ENCODE peak calls at places on chromosomes 4 and X, in six cellular contexts. J is fibroblast of mammary gland, R is GM06990, Q is retinal pigment epithelial cell, N is AG10803, W is fibroblast of lung. T is an unnamed sample.

GRCh38 chr4:41209187-41209586 is 5.2 kb downstream of the APBB2 start:
- DNase-seq in J (peak), R (no peak), Q (no peak), N (peak), W (peak), T (no peak)

GRCh38 chr4:98626350-98626749 is 32.1 kb downstream of the TSPAN5 start:
- DNase-seq in J (peak), R (no peak), Q (no peak), N (peak), W (peak), T (peak)

GRCh38 chr4:72743078-72743477 is 174.1 kb upstream of the ADAMTS3 start:
- DNase-seq in J (no peak), R (no peak), Q (no peak), N (no peak), W (no peak), T (no peak)

GRCh38 chr4:15740764-15741404 is 37.2 kb upstream of the CD38 start:
- DNase-seq in J (no peak), R (no peak), Q (no peak), N (no peak), W (no peak), T (no peak)

GRCh38 chrX:24619647-24620046 is 27.5 kb downstream of the PCYT1B start:
- DNase-seq in J (peak), R (no peak), Q (peak), N (peak), W (peak), T (peak)

GRCh38 chr4:8560265-8561047 is 19.7 kb upstream of the GPR78 start:
- DNase-seq in J (no peak), R (no peak), Q (no peak), N (no peak), W (no peak), T (no peak)

GRCh38 chr4:176499518-176499917 is 179.8 kb downstream of the SPCS3 start:
- DNase-seq in J (peak), R (no peak), Q (no peak), N (peak), W (peak), T (peak)

GRCh38 chr4:114025176-114025777 is 45.8 kb upstream of the ARSJ start:
- DNase-seq in J (no peak), R (peak), Q (no peak), N (no peak), W (no peak), T (no peak)

GRCh38 chr4:7652451-7652871 is 217.7 kb upstream of the PSAPL1 start:
- DNase-seq in J (no peak), R (no peak), Q (no peak), N (no peak), W (peak), T (peak)

GRCh38 chr4:37440519-37440900 is 196.0 kb downstream of the NWD2 start:
- DNase-seq in J (no peak), R (no peak), Q (no peak), N (no peak), W (no peak), T (no peak)

GRCh38 chrX:139890991-139891700 is 41.7 kb downstream of the ATP11C start:
- DNase-seq in J (peak), R (no peak), Q (no peak), N (peak), W (peak), T (peak)

GRCh38 chr4:133146574-133147198 is 2.4 kb upstream of the PCDH10 start:
- DNase-seq in J (peak), R (no peak), Q (no peak), N (peak), W (peak), T (peak)

GRCh38 chr4:152316969-152317368 is 218.9 kb downstream of the FBXW7 start:
- DNase-seq in J (peak), R (no peak), Q (no peak), N (peak), W (peak), T (peak)

GRCh38 chrX:104112326-104112951 is at the start of gene ZCCHC18:
- DNase-seq in J (peak), R (peak), Q (no peak), N (peak), W (peak), T (peak)

GRCh38 chrX:98627645-98628044 is 1743.9 kb downstream of the RPA4 start:
- DNase-seq in J (no peak), R (no peak), Q (no peak), N (no peak), W (no peak), T (no peak)

GRCh38 chrX:29376584-29376983 is 789.3 kb downstream of the IL1RAPL1 start:
- DNase-seq in J (no peak), R (no peak), Q (no peak), N (no peak), W (no peak), T (no peak)

GRCh38 chrX:72079607-72080006 is 52.1 kb downstream of the RTL5 start:
- DNase-seq in J (no peak), R (no peak), Q (no peak), N (no peak), W (no peak), T (no peak)

DNA sequence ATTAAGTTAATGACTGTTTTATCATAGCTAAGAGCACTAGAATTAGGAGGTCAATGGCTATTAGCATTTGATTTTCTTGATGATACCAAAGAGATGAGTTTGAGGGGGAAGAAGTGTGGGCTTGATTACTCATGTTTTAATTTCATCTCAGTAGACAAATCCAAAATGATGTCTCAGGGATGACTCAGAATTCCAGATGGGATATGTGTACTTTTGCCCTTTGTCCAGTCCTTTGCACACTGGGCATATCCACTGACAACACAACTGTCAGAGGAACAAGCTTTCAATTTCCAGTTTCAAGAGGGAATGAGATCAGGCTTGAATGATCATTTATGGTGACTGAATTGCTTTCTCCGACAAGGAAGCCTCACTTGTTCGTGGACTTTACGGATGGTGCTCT is 325.3 kb upstream of the FTHL17 start:
- DNase-seq in J (peak), R (no peak), Q (no peak), N (peak), W (peak), T (no peak)
- TF ChIP-seq CTCF in J (no peak), R (no peak), Q (no peak), N (no peak), W (no peak), T (no peak)

DNA sequence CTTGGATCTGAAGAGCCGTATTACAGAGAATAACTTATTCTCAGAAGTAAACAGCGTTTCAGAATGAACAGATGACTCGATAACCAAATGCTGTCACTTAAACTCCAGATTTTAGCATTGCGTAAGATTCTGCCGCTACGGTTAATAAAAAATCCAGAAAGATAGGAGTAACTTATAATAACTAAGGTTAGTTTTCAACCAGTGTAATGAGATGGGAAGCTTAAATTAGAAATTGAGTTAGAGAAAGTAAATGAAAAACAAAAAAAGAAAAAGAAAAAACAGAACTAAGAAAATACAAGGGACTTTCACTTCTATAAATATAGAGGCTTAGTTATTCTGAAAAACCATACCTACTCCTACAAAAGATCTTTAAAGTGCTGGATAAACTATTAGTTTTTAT is 13.1 kb upstream of the PARM1 start:
- DNase-seq in J (no peak), R (peak), Q (no peak), N (no peak), W (no peak), T (no peak)
- H3K4me3 ChIP-seq in J (no peak), R (peak), Q (no peak), N (no peak), W (no peak), T (no peak)

GRCh38 chr4:10596586-10597285 is 87.8 kb downstream of the CLNK start:
- DNase-seq in J (no peak), R (no peak), Q (no peak), N (no peak), W (peak), T (peak)

GRCh38 chr4:10590896-10591295 is 93.7 kb downstream of the CLNK start:
- DNase-seq in J (peak), R (no peak), Q (no peak), N (peak), W (peak), T (peak)

GRCh38 chr4:10589308-10589707 is 95.3 kb downstream of the CLNK start:
- DNase-seq in J (no peak), R (no peak), Q (no peak), N (no peak), W (no peak), T (peak)

GRCh38 chr4:10589808-10590207 is 94.8 kb downstream of the CLNK start:
- DNase-seq in J (peak), R (no peak), Q (no peak), N (peak), W (no peak), T (peak)

DNA sequence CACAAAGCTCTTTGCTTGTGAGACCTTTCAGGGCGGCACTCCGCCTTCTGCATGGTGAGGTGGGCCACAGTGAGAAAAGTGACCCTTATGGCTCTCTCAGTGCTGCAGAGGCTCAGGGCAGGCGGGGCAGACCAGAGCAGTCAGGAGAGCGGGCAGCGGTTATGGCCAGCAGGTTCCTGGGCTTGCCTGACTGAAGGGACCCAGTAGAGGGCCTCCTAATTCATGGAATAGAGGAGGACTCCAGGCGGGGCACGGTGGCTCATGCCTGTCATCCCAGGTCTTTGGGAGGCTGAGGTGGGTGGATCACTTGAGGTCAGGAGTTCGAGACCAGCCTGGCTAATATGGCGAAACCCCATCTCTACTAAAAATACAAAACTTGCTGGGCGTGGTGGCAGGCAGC is 91.4 kb downstream of the CLNK start:
- DNase-seq in J (no peak), R (no peak), Q (no peak), N (no peak), W (no peak), T (peak)
- TF ChIP-seq CTCF in J (no peak), R (no peak), Q (no peak), N (no peak), W (no peak), T (peak)

GRCh38 chrX:151700581-151700980 is 5.3 kb downstream of the PRRG3 start:
- DNase-seq in J (no peak), R (no peak), Q (no peak), N (no peak), W (no peak), T (no peak)
- H3K4me3 ChIP-seq in J (no peak), R (no peak), Q (no peak), N (no peak), W (no peak), T (no peak)

GRCh38 chr4:82589756-82590155 is 28.0 kb upstream of the TMEM150C start:
- DNase-seq in J (no peak), R (no peak), Q (no peak), N (no peak), W (no peak), T (no peak)
- TF ChIP-seq CTCF in J (no peak), R (no peak), Q (no peak), N (no peak), W (no peak), T (no peak)

GRCh38 chrX:106726485-106727437 is at the start of gene RNF128:
- DNase-seq in J (peak), R (no peak), Q (no peak), N (peak), W (peak), T (peak)

GRCh38 chrX:106730385-106730784 is 3.9 kb downstream of the RNF128 start:
- DNase-seq in J (no peak), R (no peak), Q (no peak), N (no peak), W (no peak), T (no peak)

GRCh38 chrX:106731590-106731989 is 5.1 kb downstream of the RNF128 start:
- DNase-seq in J (no peak), R (no peak), Q (no peak), N (no peak), W (no peak), T (no peak)

DNA sequence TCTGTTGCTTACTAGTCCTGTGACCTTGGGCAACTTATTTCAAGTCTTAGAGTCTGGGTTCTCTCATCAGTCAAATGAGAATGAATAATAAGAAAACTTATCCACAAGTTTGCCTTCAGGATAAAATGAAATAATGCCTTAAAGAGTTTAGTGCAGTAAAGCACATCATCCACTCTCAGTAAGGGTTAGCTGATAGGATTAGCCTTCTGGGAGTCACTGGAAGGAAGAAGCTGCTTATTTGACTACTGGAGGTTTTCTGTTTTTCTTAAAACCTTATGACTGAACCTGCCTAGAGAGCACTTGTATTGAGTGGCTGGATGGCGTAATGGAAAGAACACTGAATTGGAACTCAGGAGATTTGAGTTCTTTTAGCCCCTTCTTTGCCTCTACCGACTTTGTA is 1.8 kb downstream of the RNF128 start:
- DNase-seq in J (no peak), R (no peak), Q (no peak), N (no peak), W (no peak), T (no peak)
- H3K4me3 ChIP-seq in J (no peak), R (no peak), Q (no peak), N (no peak), W (no peak), T (no peak)

GRCh38 chrX:54788446-54788845 is 9.6 kb downstream of the ITIH6 start:
- DNase-seq in J (no peak), R (no peak), Q (no peak), N (no peak), W (no peak), T (no peak)

GRCh38 chrX:54785901-54786300 is 12.2 kb downstream of the ITIH6 start:
- DNase-seq in J (peak), R (no peak), Q (no peak), N (peak), W (no peak), T (peak)

DNA sequence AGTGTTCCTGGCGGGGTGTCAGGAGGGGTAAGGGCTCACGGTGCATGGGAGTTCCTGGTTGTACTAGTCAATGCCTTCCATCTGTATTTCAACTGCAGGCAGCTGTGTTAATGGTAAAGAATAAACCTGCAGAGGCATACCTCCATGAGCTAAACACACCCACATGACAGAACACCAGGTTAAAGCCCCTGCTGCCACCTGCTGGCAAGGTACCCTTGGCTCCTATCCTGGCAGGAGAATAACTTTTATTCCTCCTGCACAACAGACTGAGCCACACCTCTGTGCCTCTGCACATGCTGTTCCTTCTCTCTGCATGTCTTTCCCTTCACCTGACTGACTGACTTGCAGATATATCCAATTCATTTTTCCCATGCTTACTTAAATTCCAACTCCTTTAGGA is 11.1 kb downstream of the ITIH6 start:
- DNase-seq in J (no peak), R (no peak), Q (no peak), N (no peak), W (no peak), T (no peak)
- TF ChIP-seq CTCF in J (no peak), R (peak), Q (peak), N (no peak), W (no peak), T (peak)

T was measured in choroid plexus epithelial cell.